ENCODE peak calls at places on chromosomes 12 and 14, in five cellular contexts. One of them, this sample, is unnamed.
A peak's percentile ranks its signal among the peaks of the same experiment; 100 is the strongest.

GRCh38 chr14:26984318-26985177 is 386.7 kb upstream of the NOVA1 start:
- DNase-seq in AG10803: peak; percentile 62
- DNase-seq in stimulated activated CD4-positive, alpha-beta T cell treated with anti-CD3 and anti-CD28 coated beads, Interleukin-1b, Interleukin-23, amount 100 ng/mL, for 24 hours: no peak
- DNase-seq in RWPE1: peak; percentile 10
- DNase-seq in left ventricle myocardium inferior: peak; percentile 22
- DNase-seq in this sample: peak; percentile 60

GRCh38 chr12:114406326-114407033 is 536 bp upstream of the TBX5 start:
- DNase-seq in RWPE1: no peak
- DNase-seq in left ventricle myocardium inferior: no peak
- DNase-seq in stimulated activated CD4-positive, alpha-beta T cell treated with anti-CD3 and anti-CD28 coated beads, Interleukin-1b, Interleukin-23, amount 100 ng/mL, for 24 hours: no peak
- DNase-seq in AG10803: peak; percentile 58
- DNase-seq in this sample: no peak

GRCh38 chr14:41606249-41607118 is at the start of gene LRFN5:
- DNase-seq in left ventricle myocardium inferior: peak; percentile 43
- DNase-seq in RWPE1: no peak
- DNase-seq in stimulated activated CD4-positive, alpha-beta T cell treated with anti-CD3 and anti-CD28 coated beads, Interleukin-1b, Interleukin-23, amount 100 ng/mL, for 24 hours: no peak
- DNase-seq in AG10803: peak; percentile 31
- DNase-seq in this sample: no peak

GRCh38 chr14:42368234-42368633 is 761.6 kb downstream of the LRFN5 start:
- DNase-seq in AG10803: no peak
- DNase-seq in RWPE1: no peak
- DNase-seq in left ventricle myocardium inferior: no peak
- DNase-seq in stimulated activated CD4-positive, alpha-beta T cell treated with anti-CD3 and anti-CD28 coated beads, Interleukin-1b, Interleukin-23, amount 100 ng/mL, for 24 hours: no peak
- DNase-seq in this sample: no peak

GRCh38 chr14:50407089-50407813 is 10.6 kb upstream of the CDKL1 start:
- DNase-seq in RWPE1: no peak
- DNase-seq in left ventricle myocardium inferior: no peak
- DNase-seq in stimulated activated CD4-positive, alpha-beta T cell treated with anti-CD3 and anti-CD28 coated beads, Interleukin-1b, Interleukin-23, amount 100 ng/mL, for 24 hours: no peak
- DNase-seq in AG10803: peak; percentile 82
- DNase-seq in this sample: no peak

GRCh38 chr12:48966177-48966890 is 5.2 kb downstream of the WNT10B start:
- DNase-seq in left ventricle myocardium inferior: no peak
- DNase-seq in RWPE1: no peak
- DNase-seq in AG10803: no peak
- DNase-seq in stimulated activated CD4-positive, alpha-beta T cell treated with anti-CD3 and anti-CD28 coated beads, Interleukin-1b, Interleukin-23, amount 100 ng/mL, for 24 hours: no peak
- DNase-seq in this sample: no peak

GRCh38 chr12:106227641-106228319 is 20.0 kb downstream of the CKAP4 start:
- DNase-seq in AG10803: peak; percentile 52
- DNase-seq in RWPE1: peak; percentile 73
- DNase-seq in left ventricle myocardium inferior: no peak
- DNase-seq in stimulated activated CD4-positive, alpha-beta T cell treated with anti-CD3 and anti-CD28 coated beads, Interleukin-1b, Interleukin-23, amount 100 ng/mL, for 24 hours: no peak
- DNase-seq in this sample: no peak

GRCh38 chr12:41254004-41254403 is 65.9 kb downstream of the PDZRN4 start:
- DNase-seq in left ventricle myocardium inferior: no peak
- DNase-seq in AG10803: no peak
- DNase-seq in RWPE1: no peak
- DNase-seq in stimulated activated CD4-positive, alpha-beta T cell treated with anti-CD3 and anti-CD28 coated beads, Interleukin-1b, Interleukin-23, amount 100 ng/mL, for 24 hours: no peak
- DNase-seq in this sample: no peak

GRCh38 chr12:22312336-22312735 is 22.2 kb downstream of the ST8SIA1 start:
- DNase-seq in RWPE1: peak; percentile 7
- DNase-seq in stimulated activated CD4-positive, alpha-beta T cell treated with anti-CD3 and anti-CD28 coated beads, Interleukin-1b, Interleukin-23, amount 100 ng/mL, for 24 hours: no peak
- DNase-seq in AG10803: peak; percentile 87
- DNase-seq in left ventricle myocardium inferior: peak; percentile 53
- DNase-seq in this sample: no peak

GRCh38 chr12:11860026-11860425 is 210.6 kb downstream of the ETV6 start:
- DNase-seq in stimulated activated CD4-positive, alpha-beta T cell treated with anti-CD3 and anti-CD28 coated beads, Interleukin-1b, Interleukin-23, amount 100 ng/mL, for 24 hours: no peak
- DNase-seq in RWPE1: no peak
- DNase-seq in AG10803: no peak
- DNase-seq in left ventricle myocardium inferior: no peak
- DNase-seq in this sample: no peak

GRCh38 chr12:79414252-79414651 is 276.5 kb downstream of the PAWR start:
- DNase-seq in RWPE1: no peak
- DNase-seq in AG10803: no peak
- DNase-seq in stimulated activated CD4-positive, alpha-beta T cell treated with anti-CD3 and anti-CD28 coated beads, Interleukin-1b, Interleukin-23, amount 100 ng/mL, for 24 hours: no peak
- DNase-seq in left ventricle myocardium inferior: no peak
- DNase-seq in this sample: no peak

GRCh38 chr12:52097045-52097666 is 17.7 kb downstream of the SMIM41 start:
- DNase-seq in RWPE1: no peak
- DNase-seq in AG10803: no peak
- DNase-seq in stimulated activated CD4-positive, alpha-beta T cell treated with anti-CD3 and anti-CD28 coated beads, Interleukin-1b, Interleukin-23, amount 100 ng/mL, for 24 hours: no peak
- DNase-seq in left ventricle myocardium inferior: no peak
- DNase-seq in this sample: no peak

GRCh38 chr12:2115101-2115845 is 62.5 kb downstream of the CACNA1C start:
- DNase-seq in AG10803: no peak
- DNase-seq in stimulated activated CD4-positive, alpha-beta T cell treated with anti-CD3 and anti-CD28 coated beads, Interleukin-1b, Interleukin-23, amount 100 ng/mL, for 24 hours: no peak
- DNase-seq in RWPE1: no peak
- DNase-seq in left ventricle myocardium inferior: no peak
- DNase-seq in this sample: no peak

GRCh38 chr12:52043386-52044212 is 7.6 kb upstream of the NR4A1 start:
- DNase-seq in left ventricle myocardium inferior: peak; percentile 86
- DNase-seq in RWPE1: no peak
- DNase-seq in AG10803: peak; percentile 83
- DNase-seq in stimulated activated CD4-positive, alpha-beta T cell treated with anti-CD3 and anti-CD28 coated beads, Interleukin-1b, Interleukin-23, amount 100 ng/mL, for 24 hours: no peak
- DNase-seq in this sample: no peak

GRCh38 chr14:59293934-59294661 is 105.6 kb downstream of the DAAM1 start:
- DNase-seq in RWPE1: no peak
- DNase-seq in AG10803: no peak
- DNase-seq in left ventricle myocardium inferior: peak; percentile 55
- DNase-seq in stimulated activated CD4-positive, alpha-beta T cell treated with anti-CD3 and anti-CD28 coated beads, Interleukin-1b, Interleukin-23, amount 100 ng/mL, for 24 hours: no peak
- DNase-seq in this sample: no peak